ENCODE peak calls at places on chromosome 6, in four cellular contexts. One of them, this sample, is unnamed.

GRCh38 chr6:39056681-39057080 is 8.1 kb downstream of the GLP1R start:
- DNase-seq in stimulated activated CD8-positive, alpha-beta memory T cell treated with anti-CD3 and anti-CD28 coated beads, Interleukin-15, amount 100 ng/mL, for 1 hour: no peak
- DNase-seq in tibial artery: no peak
- DNase-seq in foreskin fibroblast: no peak
- DNase-seq in this sample: no peak

GRCh38 chr6:151285121-151285520 is 45.4 kb downstream of the AKAP12 start:
- DNase-seq in stimulated activated CD8-positive, alpha-beta memory T cell treated with anti-CD3 and anti-CD28 coated beads, Interleukin-15, amount 100 ng/mL, for 1 hour: no peak
- DNase-seq in tibial artery: no peak
- DNase-seq in foreskin fibroblast: peak
- DNase-seq in this sample: no peak

GRCh38 chr6:67358241-67358640 is 1276.8 kb upstream of the ADGRB3 start:
- DNase-seq in stimulated activated CD8-positive, alpha-beta memory T cell treated with anti-CD3 and anti-CD28 coated beads, Interleukin-15, amount 100 ng/mL, for 1 hour: no peak
- DNase-seq in tibial artery: no peak
- DNase-seq in foreskin fibroblast: peak
- DNase-seq in this sample: no peak

GRCh38 chr6:148818939-148819575 is 72.2 kb downstream of the UST start:
- DNase-seq in stimulated activated CD8-positive, alpha-beta memory T cell treated with anti-CD3 and anti-CD28 coated beads, Interleukin-15, amount 100 ng/mL, for 1 hour: no peak
- DNase-seq in tibial artery: no peak
- DNase-seq in foreskin fibroblast: no peak
- DNase-seq in this sample: no peak

GRCh38 chr6:170367241-170367640 is 60.7 kb downstream of the FAM120B start:
- DNase-seq in stimulated activated CD8-positive, alpha-beta memory T cell treated with anti-CD3 and anti-CD28 coated beads, Interleukin-15, amount 100 ng/mL, for 1 hour: no peak
- DNase-seq in tibial artery: no peak
- DNase-seq in foreskin fibroblast: peak
- DNase-seq in this sample: no peak

GRCh38 chr6:166567107-166567506 is 19.4 kb downstream of the RAMACL start:
- DNase-seq in stimulated activated CD8-positive, alpha-beta memory T cell treated with anti-CD3 and anti-CD28 coated beads, Interleukin-15, amount 100 ng/mL, for 1 hour: no peak
- DNase-seq in tibial artery: no peak
- DNase-seq in foreskin fibroblast: peak
- DNase-seq in this sample: no peak

GRCh38 chr6:4888841-4889240 is 112.6 kb downstream of the CDYL start:
- DNase-seq in stimulated activated CD8-positive, alpha-beta memory T cell treated with anti-CD3 and anti-CD28 coated beads, Interleukin-15, amount 100 ng/mL, for 1 hour: no peak
- DNase-seq in tibial artery: no peak
- DNase-seq in foreskin fibroblast: no peak
- DNase-seq in this sample: no peak

GRCh38 chr6:97081010-97081573 is 156.6 kb downstream of the KLHL32 start:
- DNase-seq in stimulated activated CD8-positive, alpha-beta memory T cell treated with anti-CD3 and anti-CD28 coated beads, Interleukin-15, amount 100 ng/mL, for 1 hour: no peak
- DNase-seq in tibial artery: no peak
- DNase-seq in foreskin fibroblast: no peak
- DNase-seq in this sample: no peak

GRCh38 chr6:79570129-79570801 is 33.0 kb upstream of the LCA5 start:
- DNase-seq in stimulated activated CD8-positive, alpha-beta memory T cell treated with anti-CD3 and anti-CD28 coated beads, Interleukin-15, amount 100 ng/mL, for 1 hour: no peak
- DNase-seq in tibial artery: no peak
- DNase-seq in foreskin fibroblast: peak
- DNase-seq in this sample: no peak

GRCh38 chr6:36600564-36601146 is 6.5 kb downstream of the SRSF3 start:
- DNase-seq in stimulated activated CD8-positive, alpha-beta memory T cell treated with anti-CD3 and anti-CD28 coated beads, Interleukin-15, amount 100 ng/mL, for 1 hour: no peak
- DNase-seq in tibial artery: no peak
- DNase-seq in foreskin fibroblast: no peak
- DNase-seq in this sample: no peak

GRCh38 chr6:99467509-99468106 is 42.5 kb upstream of the PNISR start:
- DNase-seq in stimulated activated CD8-positive, alpha-beta memory T cell treated with anti-CD3 and anti-CD28 coated beads, Interleukin-15, amount 100 ng/mL, for 1 hour: no peak
- DNase-seq in tibial artery: no peak
- DNase-seq in foreskin fibroblast: peak
- DNase-seq in this sample: peak

GRCh38 chr6:146902846-146903245 is 301.4 kb upstream of the STXBP5 start:
- DNase-seq in stimulated activated CD8-positive, alpha-beta memory T cell treated with anti-CD3 and anti-CD28 coated beads, Interleukin-15, amount 100 ng/mL, for 1 hour: no peak
- DNase-seq in tibial artery: no peak
- DNase-seq in foreskin fibroblast: no peak
- DNase-seq in this sample: no peak

GRCh38 chr6:27161946-27162603 is 85.4 kb upstream of the PRSS16 start:
- DNase-seq in stimulated activated CD8-positive, alpha-beta memory T cell treated with anti-CD3 and anti-CD28 coated beads, Interleukin-15, amount 100 ng/mL, for 1 hour: no peak
- DNase-seq in tibial artery: no peak
- DNase-seq in foreskin fibroblast: peak
- DNase-seq in this sample: peak

GRCh38 chr6:129340983-129341382 is 369.0 kb downstream of the ARHGAP18 start:
- DNase-seq in stimulated activated CD8-positive, alpha-beta memory T cell treated with anti-CD3 and anti-CD28 coated beads, Interleukin-15, amount 100 ng/mL, for 1 hour: no peak
- DNase-seq in tibial artery: peak
- DNase-seq in foreskin fibroblast: peak
- DNase-seq in this sample: no peak

GRCh38 chr6:89378628-89379027 is 26.1 kb upstream of the UBE2J1 start:
- DNase-seq in stimulated activated CD8-positive, alpha-beta memory T cell treated with anti-CD3 and anti-CD28 coated beads, Interleukin-15, amount 100 ng/mL, for 1 hour: no peak
- DNase-seq in tibial artery: no peak
- DNase-seq in foreskin fibroblast: no peak
- DNase-seq in this sample: no peak

GRCh38 chr6:148345176-148345575 is 2.5 kb downstream of the SASH1 start:
- DNase-seq in stimulated activated CD8-positive, alpha-beta memory T cell treated with anti-CD3 and anti-CD28 coated beads, Interleukin-15, amount 100 ng/mL, for 1 hour: no peak
- DNase-seq in tibial artery: no peak
- DNase-seq in foreskin fibroblast: no peak
- DNase-seq in this sample: no peak

GRCh38 chr6:27495386-27496135 is 22.7 kb upstream of the ZNF184 start:
- DNase-seq in stimulated activated CD8-positive, alpha-beta memory T cell treated with anti-CD3 and anti-CD28 coated beads, Interleukin-15, amount 100 ng/mL, for 1 hour: no peak
- DNase-seq in tibial artery: peak
- DNase-seq in foreskin fibroblast: peak
- DNase-seq in this sample: peak

GRCh38 chr6:143755301-143755744 is 77.6 kb downstream of the PHACTR2 start:
- DNase-seq in stimulated activated CD8-positive, alpha-beta memory T cell treated with anti-CD3 and anti-CD28 coated beads, Interleukin-15, amount 100 ng/mL, for 1 hour: no peak
- DNase-seq in tibial artery: no peak
- DNase-seq in foreskin fibroblast: peak
- DNase-seq in this sample: no peak

This sample was measured in RPMI8226.